ENCODE peak calls at places on chromosomes 5 and 9, in nine cellular contexts. K, U, T, Y, O, W, Z, F and B are unnamed samples.

GRCh38 chr9:94937214-94937903 is 210.9 kb downstream of the AOPEP start:
- DNase-seq in O (no peak), U (peak), Y (peak), T (peak), W (no peak), Z (no peak), K (no peak), F (peak), B (no peak)

GRCh38 chr9:96654450-96655197 is 493 bp downstream of the PRXL2C start:
- DNase-seq in W (peak), Y (peak), U (peak), T (peak), Z (peak), F (peak), K (peak), O (peak), B (peak)

GRCh38 chr5:22604711-22605110 is 248.4 kb downstream of the CDH12 start:
- DNase-seq in Z (no peak), W (no peak), Y (no peak), K (no peak), U (no peak), O (no peak), T (no peak), F (no peak), B (no peak)

GRCh38 chr5:120465281-120465961 is 1.3 kb downstream of the PRR16 start:
- DNase-seq in Z (peak), T (no peak), U (peak), Y (no peak), W (peak), F (no peak), O (no peak), K (peak), B (peak)

GRCh38 chr5:9927106-9927505 is 297.0 kb upstream of the TAS2R1 start:
- DNase-seq in O (no peak), T (no peak), W (no peak), U (no peak), Y (no peak), K (peak), Z (no peak), F (peak), B (no peak)

GRCh38 chr5:16345454-16345853 is 120.1 kb downstream of the ZNF622 start:
- DNase-seq in T (no peak), U (no peak), Z (no peak), F (no peak), Y (no peak), K (peak), O (no peak), W (no peak), B (no peak)

GRCh38 chr9:100352201-100352726 is 478 bp downstream of the TEX10 start:
- DNase-seq in Y (no peak), U (peak), T (no peak), O (peak), Z (peak), F (no peak), K (peak), W (no peak), B (peak)

GRCh38 chr5:20286512-20286911 is 298.5 kb upstream of the CDH18 start:
- DNase-seq in K (no peak), T (peak), U (peak), O (no peak), Z (no peak), Y (peak), W (no peak), F (peak), B (no peak)

GRCh38 chr9:17171309-17172094 is 36.7 kb downstream of the CNTLN start:
- DNase-seq in W (no peak), Z (no peak), Y (no peak), O (no peak), U (no peak), F (no peak), T (no peak), K (no peak), B (no peak)

GRCh38 chr9:35791321-35791921 is at the start of gene NPR2:
- DNase-seq in U (no peak), W (peak), K (peak), T (no peak), F (no peak), O (no peak), Y (no peak), Z (no peak), B (no peak)

GRCh38 chr9:131304676-131305366 is 15.3 kb downstream of the PLPP7 start:
- DNase-seq in F (no peak), U (no peak), W (peak), Y (no peak), Z (no peak), K (no peak), O (no peak), T (peak), B (no peak)

GRCh38 chr9:129331772-129332512 is 153.9 kb upstream of the IER5L start:
- DNase-seq in K (no peak), Y (no peak), T (no peak), F (no peak), W (no peak), O (no peak), U (peak), Z (no peak), B (no peak)

GRCh38 chr9:34961574-34962480 is 3.7 kb downstream of the PHF24 start:
- DNase-seq in W (no peak), K (no peak), Y (peak), F (peak), Z (no peak), T (no peak), O (no peak), U (peak), B (no peak)

GRCh38 chr5:58452566-58453258 is 7.2 kb downstream of the PLK2 start:
- DNase-seq in O (no peak), Y (no peak), Z (no peak), W (no peak), U (no peak), K (no peak), F (no peak), T (no peak), B (no peak)

GRCh38 chr9:13491493-13492424 is 212.3 kb upstream of the MPDZ start:
- DNase-seq in T (no peak), K (peak), O (no peak), W (no peak), Y (no peak), Z (no peak), U (peak), F (peak), B (no peak)

GRCh38 chr5:56470007-56470406 is 236.9 kb upstream of the ANKRD55 start:
- DNase-seq in Z (no peak), Y (no peak), T (no peak), U (no peak), F (no peak), O (no peak), K (no peak), W (no peak), B (no peak)

GRCh38 chr9:36676823-36677521 is 104.3 kb downstream of the MELK start:
- DNase-seq in T (no peak), F (no peak), W (peak), Y (no peak), K (no peak), Z (no peak), O (no peak), U (no peak), B (no peak)

GRCh38 chr9:109238125-109238524 is 71.1 kb upstream of the FRRS1L start:
- DNase-seq in U (peak), F (no peak), K (no peak), Y (no peak), Z (no peak), O (no peak), W (no peak), T (no peak), B (no peak)

GRCh38 chr9:27154923-27155322 is 45.9 kb downstream of the TEK start:
- DNase-seq in K (no peak), Y (peak), W (no peak), O (no peak), U (peak), Z (no peak), F (peak), T (peak), B (no peak)

GRCh38 chr9:128528445-128529160 is 23.8 kb upstream of the SPTAN1 start:
- DNase-seq in F (no peak), W (no peak), Y (no peak), T (no peak), O (no peak), Z (no peak), U (no peak), K (no peak), B (no peak)

GRCh38 chr9:99118782-99119466 is 14.0 kb downstream of the TGFBR1 start:
- DNase-seq in U (no peak), T (no peak), Y (no peak), W (no peak), K (no peak), F (no peak), O (no peak), Z (no peak), B (no peak)

GRCh38 chr5:149854881-149855280 is 89.7 kb downstream of the PDE6A start:
- DNase-seq in K (no peak), O (no peak), Y (no peak), T (no peak), Z (no peak), U (no peak), F (no peak), W (no peak), B (no peak)

GRCh38 chr9:22029231-22029630 is 20.1 kb upstream of the CDKN2B start:
- DNase-seq in W (no peak), U (no peak), K (no peak), O (no peak), Z (no peak), Y (no peak), T (no peak), F (no peak), B (no peak)

GRCh38 chr5:141941779-141942178 is 16.2 kb downstream of the PCDH12 start:
- DNase-seq in T (no peak), U (no peak), K (no peak), Y (no peak), Z (no peak), O (no peak), W (no peak), F (no peak), B (no peak)

GRCh38 chr5:141941307-141941706 is 16.7 kb downstream of the PCDH12 start:
- DNase-seq in F (no peak), T (peak), U (peak), Y (no peak), Z (no peak), W (no peak), K (no peak), O (no peak), B (no peak)

GRCh38 chr5:141944086-141944485 is 13.9 kb downstream of the PCDH12 start:
- DNase-seq in U (peak), Y (no peak), K (no peak), F (no peak), T (no peak), Z (no peak), W (no peak), O (no peak), B (no peak)

GRCh38 chr5:141942185-141942857 is 15.7 kb downstream of the PCDH12 start:
- DNase-seq in U (no peak), Z (no peak), Y (no peak), F (no peak), O (no peak), K (no peak), W (no peak), T (no peak), B (no peak)

GRCh38 chr5:141940695-141941271 is 17.1 kb downstream of the DELE1 start:
- DNase-seq in O (no peak), F (no peak), W (no peak), U (no peak), T (peak), Y (no peak), Z (no peak), K (no peak), B (no peak)
- TF ChIP-seq CTCF in O (no peak), F (no peak), W (no peak), U (no peak), T (peak), Y (peak), Z (peak), K (no peak), B (no peak)

GRCh38 chr5:154092356-154092755 is 53.6 kb downstream of the MFAP3 start:
- DNase-seq in Y (no peak), F (no peak), U (no peak), T (peak), O (no peak), W (no peak), K (no peak), Z (no peak), B (no peak)
- TF ChIP-seq CTCF in Y (no peak), F (no peak), U (no peak), T (no peak), O (no peak), W (no peak), K (no peak), Z (no peak), B (no peak)

DNA sequence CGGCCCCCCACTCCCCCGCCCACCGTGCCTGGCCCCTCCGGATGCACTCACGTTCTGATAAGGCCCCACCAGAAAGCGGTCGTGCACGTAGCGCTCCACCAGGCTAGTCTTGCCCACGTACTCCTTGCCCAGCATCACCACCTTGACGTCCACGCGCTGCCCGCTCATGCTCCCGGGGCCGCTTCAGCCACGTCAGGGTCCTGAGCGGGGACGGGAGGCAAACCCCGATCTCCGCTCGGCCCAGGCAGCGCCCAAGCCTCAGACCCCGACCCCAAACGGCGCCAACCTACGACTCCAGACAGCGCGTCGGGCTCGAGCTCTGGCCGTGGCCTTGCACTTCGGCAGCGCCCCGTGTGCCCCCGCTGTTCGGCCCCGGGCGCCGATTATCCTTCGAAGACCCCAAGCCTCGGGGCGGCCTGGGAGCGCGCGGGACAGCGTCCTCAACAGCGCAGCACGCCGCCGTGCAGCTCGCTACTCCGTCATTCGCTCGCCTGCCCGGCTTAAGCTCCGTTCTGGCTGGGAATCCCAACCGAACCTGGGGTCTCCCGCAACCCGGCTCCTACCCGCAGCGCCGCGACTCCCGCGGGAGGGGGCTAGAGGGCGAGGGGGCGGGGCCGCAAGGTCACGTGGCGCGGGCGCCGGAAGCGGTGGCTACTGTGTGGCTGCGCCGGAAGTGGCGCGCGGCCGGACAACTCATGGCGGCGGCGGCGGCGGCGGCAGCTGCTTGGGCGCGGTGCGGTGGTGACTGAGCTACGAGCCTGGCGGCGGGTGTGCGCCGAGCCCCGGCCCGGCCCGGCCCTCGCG is at the start of the genes PRELID1 and RAB24:
- DNase-seq in T (no peak), O (peak), Z (peak), Y (peak), W (peak), K (peak), U (peak), F (no peak), B (peak)
- TF ChIP-seq CTCF in T (peak), O (peak), Z (peak), Y (peak), W (peak), K (peak), U (no peak), F (no peak), B (peak)

GRCh38 chr9:106143781-106144180 is 449.4 kb downstream of the TMEM38B start:
- DNase-seq in F (no peak), T (no peak), K (no peak), O (no peak), U (no peak), Y (no peak), W (no peak), Z (no peak), B (no peak)
- TF ChIP-seq CTCF in F (no peak), T (no peak), K (no peak), O (no peak), U (no peak), Y (no peak), W (no peak), Z (no peak), B (no peak)

DNA sequence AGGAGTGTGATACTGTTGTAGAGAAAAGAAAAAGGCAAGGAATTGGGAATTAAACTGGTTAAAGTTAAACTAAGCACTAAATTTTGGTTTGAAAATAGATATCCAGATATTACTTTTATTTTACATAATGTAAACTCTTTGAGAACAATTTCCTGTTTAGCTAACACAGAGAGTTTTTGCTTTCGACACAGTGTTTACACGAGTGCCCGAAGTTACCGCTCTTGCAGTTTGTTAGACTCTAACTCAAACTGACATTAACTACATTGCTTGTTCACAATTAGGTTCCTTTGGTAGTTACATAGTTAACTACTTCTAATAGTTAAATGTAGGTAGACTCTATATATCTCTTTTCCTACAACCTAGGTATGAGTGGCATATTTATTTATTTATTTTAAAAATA is 117.1 kb upstream of the CHD1 start:
- DNase-seq in K (no peak), U (no peak), O (no peak), W (no peak), F (no peak), Z (no peak), Y (no peak), T (no peak), B (no peak)
- TF ChIP-seq CTCF in K (no peak), U (no peak), O (no peak), W (no peak), F (no peak), Z (no peak), Y (no peak), T (no peak), B (no peak)